ENCODE peak calls at places on chromosomes 16 and 17, in five cellular contexts. Q is HFF-Myc, B is A549, F is endothelial cell, L is mucosa of descending colon. E is an unnamed sample.

GRCh38 chr17:31593806-31594205 is 202.3 kb downstream of the RAB11FIP4 start:
- DNase-seq in L (no peak), Q (no peak), F (no peak), B (no peak), E (peak)

GRCh38 chr17:40422990-40423611 is 5.4 kb upstream of the TOP2A start:
- DNase-seq in B (peak), Q (no peak), F (no peak), L (no peak), E (no peak)

GRCh38 chr16:55559933-55560516 is 6.5 kb upstream of the CAPNS2 start:
- DNase-seq in F (no peak), B (no peak), Q (no peak), L (no peak), E (no peak)

GRCh38 chr17:27566673-27567562 is 64.1 kb upstream of the LGALS9 start:
- DNase-seq in Q (no peak), B (peak), L (no peak), F (no peak), E (no peak)

GRCh38 chr17:40554646-40555295 is 10.5 kb downstream of the CCR7 start:
- DNase-seq in B (no peak), Q (no peak), L (no peak), F (no peak), E (no peak)

GRCh38 chr16:9012848-9013507 is 49.3 kb upstream of the USP7 start:
- DNase-seq in L (no peak), F (peak), B (no peak), Q (no peak), E (no peak)

GRCh38 chr17:59357929-59358328 is 26.5 kb downstream of the YPEL2 start:
- DNase-seq in L (no peak), F (no peak), Q (no peak), B (no peak), E (no peak)

GRCh38 chr17:245020-245419 is 63.6 kb upstream of the DOC2B start:
- DNase-seq in L (no peak), Q (no peak), B (no peak), F (no peak), E (no peak)

GRCh38 chr16:70453117-70453890 is 1.1 kb upstream of the FCSK start:
- DNase-seq in L (no peak), B (no peak), F (no peak), Q (no peak), E (no peak)

GRCh38 chr17:77318491-77319210 is 177.9 kb downstream of the SEC14L1 start:
- DNase-seq in B (peak), L (peak), F (no peak), Q (no peak), E (no peak)

GRCh38 chr17:19306160-19307111 is 56.1 kb downstream of the B9D1 start:
- DNase-seq in F (no peak), B (no peak), Q (no peak), L (peak), E (no peak)

GRCh38 chr17:48003686-48004120 is 32.8 kb downstream of the CDK5RAP3 start:
- DNase-seq in F (no peak), L (no peak), Q (no peak), B (no peak), E (no peak)

GRCh38 chr16:57178296-57178695 is 7.5 kb downstream of the PSME3IP1 start:
- DNase-seq in F (no peak), L (no peak), Q (no peak), B (no peak), E (no peak)

GRCh38 chr16:31327675-31328225 is 27.2 kb upstream of the ITGAX start:
- DNase-seq in F (no peak), Q (no peak), B (no peak), L (no peak), E (no peak)

GRCh38 chr17:37828313-37829124 is 83.7 kb upstream of the HNF1B start:
- DNase-seq in L (no peak), Q (no peak), F (no peak), B (peak), E (no peak)

GRCh38 chr17:39222151-39222550 is 3.6 kb downstream of the STAC2 start:
- DNase-seq in Q (no peak), L (no peak), B (no peak), F (no peak), E (no peak)

GRCh38 chr16:3971261-3971660 is 90.7 kb upstream of the CREBBP start:
- DNase-seq in L (no peak), F (no peak), B (peak), Q (no peak), E (no peak)

GRCh38 chr17:40348562-40349476 is 15.7 kb downstream of the GJD3 start:
- DNase-seq in L (peak), Q (no peak), B (no peak), F (no peak), E (no peak)

GRCh38 chr17:1709971-1710806 is at the start of gene TLCD2:
- DNase-seq in L (peak), F (peak), Q (no peak), B (peak), E (no peak)

GRCh38 chr17:32881054-32881453 is 4.1 kb upstream of the MYO1D start:
- DNase-seq in Q (no peak), F (no peak), L (no peak), B (no peak), E (no peak)

GRCh38 chr17:6498798-6499540 is 54.7 kb downstream of the PIMREG start:
- DNase-seq in B (no peak), F (no peak), Q (no peak), L (no peak), E (no peak)

GRCh38 chr16:85347213-85347591 is 234.9 kb upstream of the CIBAR2 start:
- DNase-seq in L (peak), B (peak), F (no peak), Q (no peak), E (no peak)

GRCh38 chr17:82242698-82242976 is 13.8 kb downstream of the SLC16A3 start:
- DNase-seq in Q (no peak), B (no peak), L (no peak), F (no peak), E (no peak)

GRCh38 chr17:1690544-1691221 is 6.0 kb upstream of the PRPF8 start:
- DNase-seq in B (no peak), L (no peak), F (no peak), Q (no peak), E (no peak)

GRCh38 chr16:75626806-75627205 is 3.7 kb upstream of the ADAT1 start:
- DNase-seq in B (no peak), L (no peak), F (no peak), Q (no peak), E (no peak)
- TF ChIP-seq CTCF in B (no peak), L (no peak), F (no peak), Q (no peak), E (no peak)

GRCh38 chr16:78506372-78507193 is 407.1 kb downstream of the WWOX start:
- DNase-seq in F (no peak), B (no peak), Q (no peak), L (no peak), E (no peak)

GRCh38 chr16:78507576-78507975 is 408.1 kb downstream of the WWOX start:
- DNase-seq in F (no peak), Q (no peak), B (no peak), L (no peak), E (no peak)

GRCh38 chr16:78504391-78504945 is 405.0 kb downstream of the WWOX start:
- DNase-seq in B (no peak), L (peak), F (no peak), Q (no peak), E (no peak)

GRCh38 chr16:78503501-78504110 is 404.2 kb downstream of the WWOX start:
- DNase-seq in F (peak), Q (no peak), L (no peak), B (peak), E (peak)

GRCh38 chr16:78505544-78506371 is 406.3 kb downstream of the WWOX start:
- DNase-seq in F (no peak), Q (no peak), L (peak), B (no peak), E (no peak)
- TF ChIP-seq CTCF in F (no peak), Q (no peak), L (no peak), B (no peak), E (no peak)

DNA sequence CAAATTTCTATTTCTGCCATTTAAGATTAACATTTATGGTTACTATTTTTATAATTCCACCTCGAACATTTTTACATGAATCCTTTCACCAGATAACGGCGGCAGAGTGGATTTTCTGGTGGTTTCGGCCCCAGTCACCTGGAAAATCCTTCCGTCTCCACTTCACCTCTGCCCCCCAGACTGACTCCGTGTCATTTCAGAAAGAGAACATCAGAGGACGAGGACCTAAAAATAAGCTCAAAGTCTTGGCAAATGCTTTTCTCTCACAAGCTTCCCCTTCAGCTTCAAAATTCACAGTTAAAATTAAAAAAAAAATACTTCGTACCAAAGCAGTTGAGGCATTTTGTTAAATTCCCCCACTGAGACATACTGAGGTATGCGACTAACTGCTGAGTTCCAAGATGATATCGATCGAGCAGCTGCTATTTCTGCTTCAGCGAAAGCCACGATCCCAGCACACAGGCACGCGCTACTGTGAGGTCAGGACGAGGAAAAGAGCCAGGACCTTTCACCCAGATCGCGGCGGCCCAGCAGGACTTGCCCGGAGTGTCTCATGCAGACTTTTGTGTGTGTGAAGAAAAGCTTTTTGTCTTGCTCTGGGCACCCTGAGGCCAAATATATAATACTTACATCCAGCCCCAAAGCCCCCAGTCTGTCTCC is 36.8 kb downstream of the ASPA start:
- DNase-seq in B (no peak), L (peak), Q (no peak), F (no peak), E (no peak)
- TF ChIP-seq CTCF in B (no peak), L (no peak), Q (no peak), F (no peak), E (no peak)

GRCh38 chr17:63937319-63937718 is 5.2 kb upstream of the CD79B start:
- DNase-seq in L (no peak), B (no peak), Q (no peak), F (no peak), E (no peak)
- TF ChIP-seq CTCF in L (no peak), B (no peak), Q (no peak), F (no peak), E (no peak)

GRCh38 chr16:1723450-1724147 is 17.6 kb downstream of the MAPK8IP3 start:
- DNase-seq in L (no peak), Q (no peak), F (peak), B (peak), E (no peak)

GRCh38 chr16:1721372-1721771 is 15.4 kb downstream of the MAPK8IP3 start:
- DNase-seq in B (no peak), F (no peak), L (no peak), Q (no peak), E (no peak)

GRCh38 chr16:1726661-1727502 is 20.9 kb downstream of the MAPK8IP3 start:
- DNase-seq in L (no peak), Q (no peak), B (no peak), F (no peak), E (no peak)

GRCh38 chr16:1727651-1728624 is 21.9 kb downstream of the MAPK8IP3 start:
- DNase-seq in B (no peak), F (no peak), Q (no peak), L (no peak), E (no peak)

DNA sequence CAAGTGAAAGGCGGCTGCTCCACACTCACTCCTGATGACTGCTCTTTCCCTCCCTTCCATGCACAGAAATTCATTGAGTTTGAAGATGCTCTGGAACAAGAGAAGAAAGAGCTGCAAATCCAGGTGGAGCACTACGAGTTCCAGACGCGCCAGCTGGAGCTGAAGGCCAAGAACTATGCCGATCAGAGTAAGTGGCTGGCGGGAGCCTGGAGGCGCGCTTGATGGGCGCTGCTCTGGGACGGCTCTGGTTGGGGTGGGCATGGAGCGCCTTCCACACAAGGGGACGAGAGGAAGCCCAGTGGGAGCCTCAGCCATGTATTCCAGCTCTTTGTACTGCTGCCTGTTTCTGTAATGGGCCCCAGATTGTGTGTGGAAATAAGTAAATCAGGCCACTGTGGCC is 18.5 kb downstream of the MAPK8IP3 start:
- DNase-seq in B (no peak), F (no peak), L (no peak), Q (no peak), E (no peak)
- TF ChIP-seq CTCF in B (no peak), F (no peak), L (no peak), Q (no peak), E (no peak)

GRCh38 chr16:15485175-15485574 is 50.8 kb downstream of the BMERB1 start:
- DNase-seq in B (no peak), L (no peak), F (no peak), Q (no peak), E (no peak)

GRCh38 chr16:15482748-15483118 is 48.3 kb downstream of the BMERB1 start:
- DNase-seq in L (no peak), Q (no peak), F (no peak), B (no peak), E (no peak)

GRCh38 chr16:15484662-15485061 is 50.3 kb downstream of the BMERB1 start:
- DNase-seq in Q (peak), L (no peak), B (no peak), F (no peak), E (no peak)

GRCh38 chr16:15483857-15484256 is 49.5 kb downstream of the BMERB1 start:
- DNase-seq in Q (no peak), B (no peak), F (no peak), L (no peak), E (no peak)

GRCh38 chr16:15482068-15482747 is 47.8 kb downstream of the BMERB1 start:
- DNase-seq in Q (peak), L (peak), F (peak), B (peak), E (peak)
- TF ChIP-seq CTCF in Q (no peak), L (no peak), F (no peak), B (no peak), E (peak)

GRCh38 chr16:67544329-67544841 is 15.8 kb downstream of the RIPOR1 start:
- DNase-seq in B (no peak), F (no peak), Q (no peak), L (no peak), E (no peak)
- TF ChIP-seq CTCF in B (peak), F (peak), Q (no peak), L (no peak), E (no peak)

GRCh38 chr17:45376171-45376564 is 56.5 kb downstream of the ARHGAP27 start:
- DNase-seq in L (no peak), Q (no peak), F (no peak), B (no peak), E (no peak)
- TF ChIP-seq CTCF in L (no peak), Q (no peak), F (no peak), B (no peak), E (no peak)

GRCh38 chr16:89098767-89099430 is 5.2 kb downstream of the ACSF3 start:
- DNase-seq in L (peak), B (no peak), Q (no peak), F (no peak), E (no peak)

GRCh38 chr16:89095401-89095974 is 1.8 kb downstream of the ACSF3 start:
- DNase-seq in F (no peak), B (no peak), L (no peak), Q (no peak), E (no peak)

GRCh38 chr16:89096768-89097527 is 3.3 kb downstream of the ACSF3 start:
- DNase-seq in Q (no peak), F (no peak), B (no peak), L (no peak), E (no peak)

GRCh38 chr16:89096042-89096717 is 2.5 kb downstream of the ACSF3 start:
- DNase-seq in F (no peak), L (no peak), B (no peak), Q (no peak), E (no peak)

DNA sequence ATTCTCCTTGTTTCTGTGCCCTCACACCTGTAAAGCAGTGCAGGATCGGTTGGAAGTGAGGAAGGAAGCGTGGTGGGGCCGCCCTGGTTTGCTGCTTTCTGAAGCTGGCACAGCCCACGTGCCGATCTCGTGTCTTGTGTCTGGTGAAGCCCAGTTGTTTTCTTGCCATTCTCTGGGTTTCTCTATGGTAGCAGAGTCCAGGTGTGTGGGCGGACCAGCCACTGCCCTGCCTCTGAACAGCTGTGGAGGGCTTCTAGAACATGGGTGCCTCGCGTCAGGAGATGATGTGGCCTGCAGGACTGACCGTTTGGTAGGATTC is 3.8 kb downstream of the ACSF3 start:
- DNase-seq in B (no peak), L (no peak), Q (no peak), F (no peak), E (no peak)
- TF ChIP-seq CTCF in B (no peak), L (no peak), Q (no peak), F (no peak), E (no peak)

DNA sequence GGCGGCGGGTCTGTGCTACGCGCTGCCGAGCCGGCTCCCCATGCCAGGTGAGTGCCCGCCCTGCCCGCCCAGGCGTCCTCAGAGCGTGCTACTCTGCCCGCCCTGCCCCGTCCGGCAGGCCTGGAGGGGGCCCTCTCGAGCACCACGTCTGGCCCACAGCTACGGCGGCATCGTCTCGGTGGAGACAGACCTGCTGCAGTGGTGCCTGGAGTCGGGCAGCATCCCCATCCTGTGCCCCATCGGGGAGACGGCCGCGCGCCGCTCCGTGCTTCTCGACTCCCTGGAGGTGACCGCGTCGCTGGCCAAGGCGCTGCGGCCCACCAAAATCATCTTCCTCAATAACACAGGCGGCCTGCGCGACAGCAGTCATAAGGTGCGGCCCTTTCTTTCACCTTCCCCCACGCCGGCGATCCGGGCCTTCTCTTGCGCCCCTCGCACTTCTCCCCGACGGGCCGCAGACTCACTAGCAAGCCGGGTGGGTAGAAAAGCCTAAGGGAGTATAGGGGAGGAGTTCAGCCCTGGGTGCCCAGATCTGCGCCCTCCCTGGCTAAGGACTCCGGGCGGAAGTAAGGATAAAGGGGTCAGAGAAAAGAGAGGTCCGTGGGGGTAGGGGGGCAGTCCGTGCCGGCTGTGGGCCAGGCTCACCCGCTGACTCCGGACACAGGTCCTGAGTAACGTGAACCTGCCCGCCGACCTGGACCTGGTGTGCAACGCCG is 1.6 kb downstream of the NAGS start:
- DNase-seq in B (peak), Q (no peak), L (peak), F (peak), E (no peak)
- TF ChIP-seq CTCF in B (no peak), Q (no peak), L (no peak), F (no peak), E (no peak)